ENCODE peak calls at places on chromosomes 12 and 14, in seven cellular contexts. One of them, this sample, is unnamed.

GRCh38 chr12:131795064-131795463 is 33.1 kb upstream of the MMP17 start:
- DNase-seq in AG09319: no peak
- DNase-seq in WTC11: no peak
- DNase-seq in brain microvascular endothelial cell: no peak
- DNase-seq in HCEC 1CT: no peak
- DNase-seq in CD4-positive, alpha-beta T cell: no peak
- DNase-seq in progenitor cell of endocrine pancreas: no peak
- DNase-seq in this sample: no peak

GRCh38 chr14:26685401-26685800 is 87.6 kb upstream of the NOVA1 start:
- DNase-seq in AG09319: no peak
- DNase-seq in WTC11: no peak
- DNase-seq in brain microvascular endothelial cell: no peak
- DNase-seq in HCEC 1CT: no peak
- DNase-seq in CD4-positive, alpha-beta T cell: no peak
- DNase-seq in progenitor cell of endocrine pancreas: no peak
- DNase-seq in this sample: no peak

GRCh38 chr12:94783862-94784261 is 133.5 kb upstream of the TMCC3 start:
- DNase-seq in AG09319: no peak
- DNase-seq in WTC11: no peak
- DNase-seq in brain microvascular endothelial cell: no peak
- DNase-seq in HCEC 1CT: peak
- DNase-seq in CD4-positive, alpha-beta T cell: no peak
- DNase-seq in progenitor cell of endocrine pancreas: no peak
- DNase-seq in this sample: no peak

GRCh38 chr12:41932470-41932991 is 212.1 kb downstream of the GXYLT1 start:
- DNase-seq in AG09319: no peak
- DNase-seq in WTC11: peak
- DNase-seq in brain microvascular endothelial cell: no peak
- DNase-seq in HCEC 1CT: no peak
- DNase-seq in CD4-positive, alpha-beta T cell: no peak
- DNase-seq in progenitor cell of endocrine pancreas: peak
- DNase-seq in this sample: no peak

GRCh38 chr12:32039341-32039740 is 67.3 kb upstream of the BICD1 start:
- DNase-seq in AG09319: no peak
- DNase-seq in WTC11: no peak
- DNase-seq in brain microvascular endothelial cell: no peak
- DNase-seq in HCEC 1CT: no peak
- DNase-seq in CD4-positive, alpha-beta T cell: no peak
- DNase-seq in progenitor cell of endocrine pancreas: no peak
- DNase-seq in this sample: no peak

GRCh38 chr14:72104011-72104613 is 171.9 kb downstream of the RGS6 start:
- DNase-seq in AG09319: no peak
- DNase-seq in WTC11: peak
- DNase-seq in brain microvascular endothelial cell: peak
- DNase-seq in HCEC 1CT: no peak
- DNase-seq in CD4-positive, alpha-beta T cell: no peak
- DNase-seq in progenitor cell of endocrine pancreas: no peak
- DNase-seq in this sample: no peak

GRCh38 chr14:39265032-39265431 is 31.3 kb downstream of the MIA2 start:
- DNase-seq in AG09319: no peak
- DNase-seq in WTC11: no peak
- DNase-seq in brain microvascular endothelial cell: peak
- DNase-seq in HCEC 1CT: peak
- DNase-seq in CD4-positive, alpha-beta T cell: no peak
- DNase-seq in progenitor cell of endocrine pancreas: no peak
- DNase-seq in this sample: no peak

GRCh38 chr14:24179294-24179960 is 7.5 kb downstream of the REC8 start:
- DNase-seq in AG09319: no peak
- DNase-seq in WTC11: no peak
- DNase-seq in brain microvascular endothelial cell: no peak
- DNase-seq in HCEC 1CT: no peak
- DNase-seq in CD4-positive, alpha-beta T cell: no peak
- DNase-seq in progenitor cell of endocrine pancreas: no peak
- DNase-seq in this sample: no peak

GRCh38 chr12:55996201-55996714 is 818 bp upstream of the SUOX start:
- DNase-seq in AG09319: no peak
- DNase-seq in WTC11: peak
- DNase-seq in brain microvascular endothelial cell: peak
- DNase-seq in HCEC 1CT: peak
- DNase-seq in CD4-positive, alpha-beta T cell: peak
- DNase-seq in progenitor cell of endocrine pancreas: peak
- DNase-seq in this sample: peak

GRCh38 chr14:84225243-84225642 is 1304.7 kb upstream of the FLRT2 start:
- DNase-seq in AG09319: no peak
- DNase-seq in WTC11: no peak
- DNase-seq in brain microvascular endothelial cell: no peak
- DNase-seq in HCEC 1CT: no peak
- DNase-seq in CD4-positive, alpha-beta T cell: no peak
- DNase-seq in progenitor cell of endocrine pancreas: no peak
- DNase-seq in this sample: no peak

GRCh38 chr12:109621271-109621671 is 47.7 kb downstream of the MVK start:
- DNase-seq in AG09319: peak
- DNase-seq in WTC11: no peak
- DNase-seq in brain microvascular endothelial cell: no peak
- DNase-seq in HCEC 1CT: no peak
- DNase-seq in CD4-positive, alpha-beta T cell: no peak
- DNase-seq in progenitor cell of endocrine pancreas: no peak
- DNase-seq in this sample: no peak

GRCh38 chr14:90630407-90630806 is 185.8 kb downstream of the TTC7B start:
- DNase-seq in AG09319: no peak
- DNase-seq in WTC11: no peak
- DNase-seq in brain microvascular endothelial cell: no peak
- DNase-seq in HCEC 1CT: no peak
- DNase-seq in CD4-positive, alpha-beta T cell: no peak
- DNase-seq in progenitor cell of endocrine pancreas: no peak
- DNase-seq in this sample: no peak